ENCODE peak calls at places on chromosomes 7 and 10, in five cellular contexts. E is CD8-positive, alpha-beta T cell; S is transverse colon; C is ovary; Y is astrocyte. V is an unnamed sample.
A peak's percentile ranks its signal among the peaks of the same experiment; 100 is the strongest.

GRCh38 chr7:55593515-55594318 is 21.4 kb upstream of the VOPP1 start:
- DNase-seq in E (peak; percentile 75), S (peak; percentile 82), C (peak; percentile 63), Y (no peak), V (no peak)

GRCh38 chr10:59499460-59499859 is 137.1 kb upstream of the FAM13C start:
- DNase-seq in C (no peak), E (no peak), Y (no peak), S (no peak), V (no peak)

GRCh38 chr7:134434701-134435100 is 24.2 kb downstream of the AKR1B1 start:
- DNase-seq in E (no peak), C (no peak), S (no peak), Y (no peak), V (peak; percentile 58)

GRCh38 chr10:48634198-48634983 is 29.5 kb upstream of the ARHGAP22 start:
- DNase-seq in C (no peak), Y (peak; percentile 70), E (peak; percentile 32), S (peak; percentile 56), V (peak; percentile 76)

GRCh38 chr7:121279822-121280221 is 49.0 kb upstream of the WNT16 start:
- DNase-seq in C (no peak), Y (peak; percentile 47), S (no peak), E (no peak), V (no peak)

GRCh38 chr7:102471791-102472125 is 7.0 kb downstream of the POLR2J start:
- DNase-seq in S (no peak), C (peak; percentile 29), Y (no peak), E (no peak), V (no peak)

GRCh38 chr10:102629661-102630614 is 14.3 kb upstream of the TRIM8 start:
- DNase-seq in C (peak; percentile 58), S (no peak), E (no peak), Y (peak; percentile 92), V (no peak)

GRCh38 chr10:102452672-102453340 is 1.5 kb upstream of the C10orf95 start:
- DNase-seq in S (peak; percentile 25), Y (peak; percentile 67), E (peak; percentile 40), C (no peak), V (no peak)

GRCh38 chr7:47730135-47730534 is 148.2 kb upstream of the TNS3 start:
- DNase-seq in S (no peak), E (no peak), C (no peak), Y (peak; percentile 20), V (no peak)

GRCh38 chr10:42875792-42876191 is 93.2 kb downstream of the BMS1 start:
- DNase-seq in C (no peak), S (no peak), E (no peak), Y (no peak), V (no peak)

GRCh38 chr10:114174462-114175190 is 623 bp upstream of the CCDC186 start:
- DNase-seq in Y (peak; percentile 9), C (peak; percentile 62), E (no peak), S (no peak), V (no peak)

GRCh38 chr10:101380353-101381017 is 26.5 kb downstream of the BTRC start:
- DNase-seq in E (no peak), Y (no peak), S (no peak), C (no peak), V (no peak)

GRCh38 chr10:114374141-114374791 is 30.0 kb downstream of the AFAP1L2 start:
- DNase-seq in E (no peak), S (peak; percentile 46), C (peak; percentile 86), Y (no peak), V (no peak)

GRCh38 chr10:104333037-104333727 is 5.1 kb downstream of the ITPRIP start:
- DNase-seq in S (no peak), E (peak; percentile 68), Y (no peak), C (no peak), V (peak; percentile 63)

GRCh38 chr7:147833549-147833948 is 757.0 kb upstream of the C7orf33 start:
- DNase-seq in E (no peak), C (no peak), S (no peak), Y (no peak), V (no peak)

GRCh38 chr7:151371266-151371665 is 29.7 kb downstream of the NUB1 start:
- DNase-seq in S (peak; percentile 8), C (no peak), Y (no peak), E (no peak), V (no peak)

GRCh38 chr7:17526621-17527020 is 228.2 kb downstream of the AHR start:
- DNase-seq in Y (no peak), E (no peak), S (no peak), C (no peak), V (no peak)

GRCh38 chr10:132570771-132571564 is 33.4 kb downstream of the INPP5A start:
- DNase-seq in Y (no peak), C (no peak), S (peak; percentile 79), E (no peak), V (no peak)

GRCh38 chr10:117967149-117967548 is 79.6 kb downstream of the RAB11FIP2 start:
- DNase-seq in S (no peak), E (no peak), C (no peak), Y (no peak), V (no peak)

GRCh38 chr10:17409170-17409733 is 45.1 kb downstream of the ST8SIA6 start:
- DNase-seq in C (no peak), E (no peak), Y (no peak), S (no peak), V (no peak)

GRCh38 chr7:123627859-123628258 is 26.2 kb downstream of the ASB15 start:
- DNase-seq in S (no peak), C (no peak), E (no peak), Y (no peak), V (no peak)

GRCh38 chr7:112080441-112080840 is 125.8 kb downstream of the DOCK4 start:
- DNase-seq in C (no peak), S (no peak), Y (peak; percentile 85), E (no peak), V (no peak)

GRCh38 chr7:100430450-100431285 is 1.0 kb downstream of the MEPCE start:
- DNase-seq in E (peak; percentile 41), Y (no peak), C (peak; percentile 58), S (peak; percentile 29), V (no peak)

GRCh38 chr7:98643232-98643985 is 26.3 kb downstream of the NPTX2 start:
- DNase-seq in C (no peak), Y (no peak), S (no peak), E (no peak), V (no peak)

GRCh38 chr10:82150123-82150900 is 275.3 kb downstream of the NRG3 start:
- DNase-seq in S (peak; percentile 20), E (no peak), C (no peak), Y (no peak), V (no peak)

GRCh38 chr7:90459888-90460287 is 9.6 kb upstream of the PTTG1IP2 start:
- DNase-seq in Y (no peak), C (no peak), S (no peak), E (no peak), V (no peak)
- H3K27ac ChIP-seq in Y (no peak overlapping the region), C (no peak overlapping the region), S (no peak overlapping the region), E (no peak overlapping the region), V (no peak overlapping the region)

GRCh38 chr7:24722386-24723177 is 34.7 kb downstream of the GSDME start:
- DNase-seq in S (no peak), Y (no peak), C (no peak), E (no peak), V (peak; percentile 46)
- TF ChIP-seq CTCF in S (no peak), Y (peak; percentile 26), C (no peak), E (no peak), V (no peak)

GRCh38 chr10:22453948-22454347 is 108.7 kb downstream of the SPAG6 start:
- DNase-seq in E (no peak), Y (peak; percentile 9), C (no peak), S (no peak), V (no peak)
- H3K4me3 ChIP-seq in E (no peak overlapping the region), Y (no peak overlapping the region), C (no peak overlapping the region), S (no peak overlapping the region), V (no peak overlapping the region)

DNA sequence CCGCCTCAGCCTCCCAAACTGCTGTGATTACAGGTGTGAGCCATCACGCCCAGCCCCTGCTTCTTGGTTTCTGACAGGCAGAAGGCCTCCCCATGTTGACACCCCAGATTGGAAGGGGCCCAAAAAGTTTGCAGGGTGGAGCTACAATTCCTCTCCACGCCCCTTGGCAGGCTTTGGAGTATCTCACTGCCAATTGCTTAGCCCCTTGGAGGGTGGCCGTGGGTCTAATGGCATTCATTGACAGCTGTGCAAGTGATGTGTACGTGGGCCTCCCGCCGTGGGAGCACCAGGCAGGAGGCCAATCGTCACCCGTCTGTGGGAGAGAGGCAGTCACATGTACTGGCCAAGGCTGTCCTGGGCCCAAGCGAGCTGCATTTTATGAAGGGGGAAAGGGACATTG is 73.7 kb upstream of the PPIF start:
- DNase-seq in Y (no peak), E (no peak), C (peak; percentile 52), S (no peak), V (no peak)
- H3K27ac ChIP-seq in Y (no peak overlapping the region), E (no peak overlapping the region), C (peak overlapping the region; percentile 51), S (peak overlapping the region; percentile 83), V (peak overlapping the region; percentile 79)

GRCh38 chr10:89302628-89303027 is 782 bp downstream of the IFIT2 start:
- DNase-seq in C (no peak), Y (no peak), S (no peak), E (no peak), V (no peak)

GRCh38 chr10:89303161-89303560 is 1.3 kb downstream of the IFIT2 start:
- DNase-seq in C (no peak), Y (no peak), S (no peak), E (no peak), V (no peak)

GRCh38 chr10:89299031-89299430 is 2.8 kb upstream of the IFIT2 start:
- DNase-seq in Y (no peak), S (no peak), C (no peak), E (no peak), V (no peak)

GRCh38 chr10:89301231-89301630 is 615 bp upstream of the IFIT2 start:
- DNase-seq in Y (peak; percentile 30), C (no peak), E (no peak), S (peak; percentile 23), V (no peak)

DNA sequence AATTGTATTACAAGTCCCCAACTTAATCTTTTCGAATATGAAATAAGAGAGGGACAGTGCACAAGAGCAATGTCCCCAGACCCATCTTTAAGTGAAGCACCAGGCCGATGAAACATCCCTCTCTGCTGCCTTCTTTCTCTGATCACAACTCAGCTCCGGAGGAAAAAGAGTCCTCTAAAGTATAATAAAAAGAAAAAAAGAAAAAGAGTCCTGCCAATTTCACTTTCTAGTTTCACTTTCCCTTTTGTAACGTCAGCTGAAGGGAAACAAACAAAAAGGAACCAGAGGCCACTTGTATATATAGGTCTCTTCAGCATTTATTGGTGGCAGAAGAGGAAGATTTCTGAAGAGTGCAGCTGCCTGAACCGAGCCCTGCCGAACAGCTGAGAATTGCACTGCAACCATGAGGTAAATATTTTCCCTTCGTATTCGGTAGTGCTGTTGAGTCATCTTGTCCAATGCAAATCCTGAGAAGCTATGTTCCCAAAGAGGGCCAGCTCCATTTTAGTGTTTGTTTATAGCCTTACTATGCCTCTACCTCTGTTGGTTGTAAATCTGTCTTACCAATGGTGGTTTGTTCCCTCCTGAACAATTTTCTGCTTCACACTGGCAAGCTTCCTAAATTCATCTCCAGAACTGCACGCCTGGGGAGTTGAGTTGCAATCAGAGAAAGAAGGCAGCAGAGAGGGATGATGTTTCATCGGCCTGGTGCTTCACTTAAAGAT is at the start of gene IFIT2:
- DNase-seq in S (peak; percentile 47), Y (peak; percentile 70), C (no peak), E (peak; percentile 38), V (no peak)
- TF ChIP-seq CTCF in S (no peak), Y (no peak), C (no peak), E (no peak), V (no peak)

V was measured in coronary artery.